ENCODE peak calls at places on chromosomes 5 and 9, in six cellular contexts. E is bronchial epithelial cell, F is B cell, C is AG04449, I is choroid plexus epithelial cell, V is AG09319. P is an unnamed sample.

GRCh38 chr9:88387733-88388202 is 476 bp upstream of the SPIN1 start:
- DNase-seq in E (peak; percentile 57), F (no peak), C (no peak), I (peak; percentile 71), V (no peak), P (no peak)

GRCh38 chr9:131625388-131625787 is 80.1 kb downstream of the PRRT1B start:
- DNase-seq in C (no peak), I (no peak), V (no peak), E (no peak), F (peak; percentile 30), P (no peak)

GRCh38 chr9:17389026-17389425 is 189.8 kb upstream of the SH3GL2 start:
- DNase-seq in V (no peak), E (no peak), I (no peak), F (no peak), C (no peak), P (no peak)

GRCh38 chr9:7212101-7212500 is 454.3 kb downstream of the KDM4C start:
- DNase-seq in I (peak; percentile 7), V (no peak), F (no peak), C (no peak), E (no peak), P (no peak)

GRCh38 chr9:126474786-126475485 is 138.8 kb upstream of the LMX1B start:
- DNase-seq in V (no peak), F (no peak), I (peak; percentile 88), C (peak; percentile 49), E (peak; percentile 52), P (no peak)

GRCh38 chr5:1465966-1466471 is 20.8 kb upstream of the SLC6A3 start:
- DNase-seq in C (no peak), E (no peak), F (no peak), V (no peak), I (no peak), P (no peak)

GRCh38 chr5:32506251-32506661 is 61.7 kb upstream of the ZFR start:
- DNase-seq in C (no peak), E (peak; percentile 27), F (no peak), V (no peak), I (peak; percentile 40), P (no peak)

GRCh38 chr9:13939129-13939528 is 374.8 kb downstream of the NFIB start:
- DNase-seq in E (peak; percentile 83), I (peak; percentile 90), F (no peak), V (peak; percentile 42), C (peak; percentile 24), P (no peak)

GRCh38 chr9:83413367-83413766 is 124.8 kb downstream of the FRMD3 start:
- DNase-seq in F (no peak), C (no peak), I (no peak), E (no peak), V (no peak), P (no peak)

GRCh38 chr5:142023836-142024235 is 11.0 kb upstream of the GNPDA1 start:
- DNase-seq in F (no peak), I (no peak), V (no peak), C (no peak), E (no peak), P (no peak)

GRCh38 chr5:57824047-57824446 is 341.4 kb upstream of the ACTBL2 start:
- DNase-seq in F (no peak), V (no peak), E (peak; percentile 98), C (peak; percentile 74), I (peak; percentile 82), P (no peak)

GRCh38 chr9:109766351-109766750 is 13.6 kb upstream of the PALM2AKAP2 start:
- DNase-seq in E (peak; percentile 98), V (peak; percentile 82), I (peak; percentile 74), C (peak; percentile 83), F (no peak), P (no peak)

DNA sequence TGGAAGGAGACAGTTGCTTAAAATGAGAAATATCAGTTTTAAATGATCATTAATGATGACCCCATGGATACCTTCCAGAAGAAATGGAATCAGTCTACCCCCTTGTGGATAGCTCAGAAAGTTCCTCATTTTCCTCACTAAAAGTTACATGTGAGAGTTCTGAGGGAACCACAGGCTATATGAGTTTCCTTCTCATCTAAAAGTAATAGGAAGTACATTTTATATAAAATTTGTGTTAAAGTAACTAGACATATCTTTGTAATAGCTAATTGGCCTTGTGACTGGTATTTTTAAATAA is 104.9 kb upstream of the SLC25A48 start:
- DNase-seq in E (peak; percentile 54), C (no peak), F (no peak), I (peak; percentile 14), V (no peak), P (no peak)
- TF ChIP-seq CTCF in E (peak; percentile 33), C (peak; percentile 6), F (no peak), I (peak; percentile 26), V (no peak), P (no peak)

GRCh38 chr9:4796988-4797956 is 4.5 kb downstream of the RCL1 start:
- DNase-seq in E (peak; percentile 57), I (peak; percentile 64), F (no peak), C (no peak), V (no peak), P (no peak)
- TF ChIP-seq CTCF in E (peak; percentile 81), I (peak; percentile 82), F (peak; percentile 64), C (peak; percentile 66), V (peak; percentile 76), P (peak; percentile 33)

DNA sequence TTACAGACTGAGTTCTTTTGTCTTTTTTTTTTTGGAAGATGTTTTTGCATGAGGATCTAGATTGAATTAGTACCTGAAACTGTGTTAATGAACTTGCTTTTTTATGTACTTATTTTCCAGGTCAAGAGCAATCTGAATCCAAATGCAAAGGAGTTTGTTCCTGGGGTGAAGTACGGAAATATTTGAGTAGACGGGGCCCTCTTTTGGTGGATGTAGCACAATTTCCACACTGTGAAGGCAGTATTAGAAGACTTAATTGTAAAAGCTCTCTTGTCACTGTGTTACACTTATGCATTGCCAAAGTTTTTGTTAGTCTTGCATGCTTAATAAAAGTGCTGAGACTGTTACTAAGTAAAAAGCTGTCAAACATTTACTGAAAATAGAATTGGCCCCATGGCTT is 14.5 kb downstream of the SLC23A1 start:
- DNase-seq in E (no peak), C (no peak), V (no peak), I (peak; percentile 45), F (no peak), P (no peak)
- TF ChIP-seq CTCF in E (no peak), C (no peak), V (no peak), I (peak; percentile 18), F (no peak), P (no peak)

GRCh38 chr5:139395844-139396640 is 1.1 kb upstream of the PROB1 start:
- DNase-seq in F (no peak), V (no peak), E (no peak), C (no peak), I (no peak), P (peak; percentile 30)

GRCh38 chr5:139392678-139393496 is 2.0 kb downstream of the PROB1 start:
- DNase-seq in E (peak; percentile 54), V (no peak), C (no peak), F (peak; percentile 88), I (peak; percentile 76), P (peak; percentile 95)

GRCh38 chr5:139393497-139394122 is 1.3 kb downstream of the PROB1 start:
- DNase-seq in C (no peak), F (no peak), I (no peak), V (no peak), E (no peak), P (no peak)

GRCh38 chr5:139394654-139395566 is at the start of gene PROB1:
- DNase-seq in F (no peak), V (no peak), I (no peak), E (no peak), C (no peak), P (no peak)

DNA sequence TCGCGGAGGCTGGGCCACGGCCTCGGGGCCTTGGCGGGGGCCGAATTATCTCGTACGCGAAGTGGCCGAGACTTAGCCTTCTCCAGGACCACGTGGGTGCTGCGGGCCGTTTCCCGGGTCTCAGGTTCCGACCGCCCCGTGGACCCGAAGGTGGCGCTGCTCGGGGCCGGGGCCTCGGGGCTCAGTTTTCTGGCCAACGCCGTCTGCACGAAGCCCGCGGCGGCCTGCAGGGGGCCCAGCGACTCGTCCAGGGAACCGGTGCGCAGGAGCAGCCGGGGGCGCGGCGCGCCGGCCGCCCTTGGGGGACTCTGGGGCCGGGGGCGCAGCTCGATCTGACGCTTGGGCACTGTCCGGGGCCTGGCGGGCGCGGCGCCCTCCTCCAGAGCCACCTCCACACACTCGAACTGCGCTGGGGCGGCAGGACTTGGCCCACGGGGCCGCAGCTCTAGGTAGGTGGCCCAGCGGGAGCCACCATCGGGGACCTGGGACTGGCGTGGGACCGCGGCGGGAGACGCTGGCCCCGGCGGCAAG is 716 bp downstream of the PROB1 start:
- DNase-seq in V (no peak), E (no peak), F (peak; percentile 79), I (peak; percentile 59), C (no peak), P (peak; percentile 75)
- TF ChIP-seq CTCF in V (peak; percentile 43), E (peak; percentile 57), F (peak; percentile 86), I (peak; percentile 45), C (peak; percentile 64), P (peak; percentile 31)

DNA sequence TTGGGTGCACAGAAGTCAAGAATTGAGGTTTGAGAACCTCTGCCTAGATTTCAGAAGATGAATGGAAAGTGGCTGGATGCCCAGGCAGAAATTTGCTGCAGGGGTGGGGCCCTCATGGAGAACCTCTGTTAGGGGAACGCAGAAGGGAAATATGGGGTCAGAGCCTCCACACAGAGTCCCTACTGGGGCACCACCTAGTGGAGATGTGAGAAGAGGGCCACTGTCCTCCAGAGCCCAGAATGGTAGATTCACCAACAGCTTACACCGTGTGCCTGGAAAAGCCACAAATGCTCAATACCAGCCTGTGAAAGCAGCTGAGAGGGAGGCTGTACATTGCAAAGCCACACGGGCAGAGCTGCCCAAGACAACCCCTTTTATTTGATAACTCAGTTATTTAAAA is 383.5 kb downstream of the TLE4 start:
- DNase-seq in I (no peak), V (no peak), E (no peak), F (no peak), C (no peak), P (no peak)
- TF ChIP-seq CTCF in I (peak; percentile 57), V (peak; percentile 33), E (peak; percentile 39), F (peak; percentile 9), C (peak; percentile 13), P (peak; percentile 41)

DNA sequence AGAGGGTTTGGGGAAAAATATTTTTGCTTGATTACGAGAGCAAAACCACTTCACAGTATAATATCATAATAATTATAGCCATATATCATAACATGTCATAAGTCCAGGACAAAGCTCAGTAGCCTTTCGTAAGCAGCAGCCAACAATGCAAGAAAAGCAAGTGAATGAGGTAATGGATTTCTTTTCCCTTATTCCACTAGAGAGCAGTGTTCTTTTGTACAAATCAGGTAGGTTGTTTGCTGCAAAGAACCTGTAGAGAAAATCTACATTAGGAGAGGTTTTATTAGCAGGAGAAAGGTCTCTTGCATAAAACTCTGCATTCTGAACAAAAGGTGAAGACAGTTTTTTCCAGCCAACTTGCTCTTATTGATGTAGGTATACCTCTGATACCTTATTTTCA is 1033.4 kb downstream of the TLE4 start:
- DNase-seq in V (peak; percentile 14), F (no peak), C (no peak), E (peak; percentile 41), I (peak; percentile 81), P (no peak)
- TF ChIP-seq CTCF in V (peak; percentile 49), F (no peak), C (peak; percentile 48), E (peak; percentile 33), I (peak; percentile 64), P (no peak)

GRCh38 chr5:167561796-167562195 is 729.6 kb upstream of the WWC1 start:
- DNase-seq in F (no peak), E (no peak), I (no peak), C (no peak), V (no peak), P (no peak)

GRCh38 chr5:167570431-167570830 is 721.0 kb upstream of the WWC1 start:
- DNase-seq in E (no peak), V (no peak), C (no peak), I (no peak), F (no peak), P (no peak)

GRCh38 chr5:167565555-167565954 is 725.9 kb upstream of the WWC1 start:
- DNase-seq in E (peak; percentile 35), C (no peak), V (no peak), F (no peak), I (peak; percentile 61), P (no peak)
- TF ChIP-seq CTCF in E (peak; percentile 7), C (peak; percentile 17), V (peak; percentile 15), F (no peak), I (peak; percentile 46), P (no peak)